ENCODE peak calls at places on chromosome 7, in four cellular contexts. T is H54, Y is GM12891, E is upper lobe of left lung. O is an unnamed sample.

GRCh38 chr7:3673524-3673923 is 372.5 kb downstream of the SDK1 start:
- DNase-seq in T (peak), Y (no peak), E (peak), O (no peak)

GRCh38 chr7:23422904-23423303 is 47.4 kb downstream of the IGF2BP3 start:
- DNase-seq in T (no peak), Y (no peak), E (no peak), O (no peak)

GRCh38 chr7:157016352-157017041 is 6.0 kb upstream of the MNX1 start:
- DNase-seq in T (no peak), Y (no peak), E (no peak), O (no peak)

GRCh38 chr7:116968626-116969025 is 15.3 kb downstream of the ST7 start:
- DNase-seq in T (no peak), Y (no peak), E (no peak), O (no peak)

GRCh38 chr7:129495987-129496386 is 6.3 kb upstream of the SMKR1 start:
- DNase-seq in T (no peak), Y (no peak), E (no peak), O (no peak)

GRCh38 chr7:94344826-94345225 is 49.9 kb upstream of the COL1A2 start:
- DNase-seq in T (no peak), Y (no peak), E (no peak), O (no peak)

GRCh38 chr7:134602921-134603394 is 43.7 kb upstream of the BPGM start:
- DNase-seq in T (no peak), Y (no peak), E (peak), O (no peak)

GRCh38 chr7:19713676-19714075 is 4.8 kb upstream of the POLR1F start:
- DNase-seq in T (no peak), Y (no peak), E (no peak), O (no peak)

GRCh38 chr7:67251986-67252558 is 255.4 kb downstream of the TYW1 start:
- DNase-seq in T (no peak), Y (no peak), E (no peak), O (no peak)

GRCh38 chr7:143914938-143915337 is 13.0 kb upstream of the TCAF1 start:
- DNase-seq in T (no peak), Y (no peak), E (no peak), O (no peak)

GRCh38 chr7:114086906-114087651 is 168.3 kb upstream of the PPP1R3A start:
- DNase-seq in T (no peak), Y (no peak), E (peak), O (no peak)

GRCh38 chr7:151520419-151521229 is 929 bp upstream of the RHEB start:
- DNase-seq in T (peak), Y (no peak), E (peak), O (no peak)

GRCh38 chr7:123440202-123440601 is 94.2 kb downstream of the IQUB start:
- DNase-seq in T (no peak), Y (no peak), E (no peak), O (no peak)

GRCh38 chr7:50627824-50628361 is 62.7 kb upstream of the DDC start:
- DNase-seq in T (no peak), Y (no peak), E (no peak), O (no peak)

GRCh38 chr7:149310113-149310836 is 48.3 kb downstream of the ZNF783 start:
- DNase-seq in T (peak), Y (peak), E (no peak), O (no peak)

GRCh38 chr7:74365320-74366022 is 76.3 kb downstream of the CLIP2 start:
- DNase-seq in T (peak), Y (no peak), E (peak), O (no peak)

GRCh38 chr7:141349804-141350203 is 201.4 kb upstream of the AGK start:
- DNase-seq in T (no peak), Y (no peak), E (no peak), O (no peak)

GRCh38 chr7:420142-421055 is 99.2 kb downstream of the PDGFA start:
- DNase-seq in T (no peak), Y (no peak), E (no peak), O (no peak)

GRCh38 chr7:154726368-154726767 is 276.6 kb downstream of the PAXIP1 start:
- DNase-seq in T (no peak), Y (no peak), E (no peak), O (no peak)

GRCh38 chr7:36487756-36488336 is 98.2 kb downstream of the ANLN start:
- DNase-seq in T (peak), Y (peak), E (no peak), O (no peak)

GRCh38 chr7:23945472-23945871 is 235.5 kb downstream of the STK31 start:
- DNase-seq in T (no peak), Y (no peak), E (no peak), O (no peak)

GRCh38 chr7:72234086-72234485 is 178.1 kb downstream of the CALN1 start:
- DNase-seq in T (no peak), Y (no peak), E (no peak), O (no peak)

GRCh38 chr7:10592604-10593003 is 381.1 kb upstream of the PHF14 start:
- DNase-seq in T (no peak), Y (no peak), E (no peak), O (no peak)

GRCh38 chr7:29684787-29685650 is 121.3 kb upstream of the WIPF3 start:
- DNase-seq in T (peak), Y (peak), E (peak), O (peak)
- TF ChIP-seq POLR2A in T (peak), Y (no peak), E (peak), O (no peak)

GRCh38 chr7:2558620-2559282 is at the start of gene IQCE:
- DNase-seq in T (peak), Y (peak), E (peak), O (peak)
- TF ChIP-seq POLR2A in T (peak), Y (no peak), E (peak), O (no peak)

GRCh38 chr7:105389090-105389650 is 449 bp upstream of the SRPK2 start:
- DNase-seq in T (peak), Y (no peak), E (peak), O (no peak)

GRCh38 chr7:105389889-105390288 is 1.2 kb upstream of the SRPK2 start:
- DNase-seq in T (no peak), Y (no peak), E (no peak), O (no peak)

GRCh38 chr7:105388373-105389089 is at the start of gene SRPK2:
- DNase-seq in T (peak), Y (peak), E (peak), O (peak)

GRCh38 chr7:105391429-105391828 is 2.7 kb upstream of the SRPK2 start:
- DNase-seq in T (no peak), Y (no peak), E (no peak), O (no peak)

GRCh38 chr7:105387621-105388372 is 924 bp downstream of the SRPK2 start:
- DNase-seq in T (peak), Y (peak), E (peak), O (peak)
- TF ChIP-seq POLR2A in T (no peak), Y (no peak), E (peak), O (no peak)

DNA sequence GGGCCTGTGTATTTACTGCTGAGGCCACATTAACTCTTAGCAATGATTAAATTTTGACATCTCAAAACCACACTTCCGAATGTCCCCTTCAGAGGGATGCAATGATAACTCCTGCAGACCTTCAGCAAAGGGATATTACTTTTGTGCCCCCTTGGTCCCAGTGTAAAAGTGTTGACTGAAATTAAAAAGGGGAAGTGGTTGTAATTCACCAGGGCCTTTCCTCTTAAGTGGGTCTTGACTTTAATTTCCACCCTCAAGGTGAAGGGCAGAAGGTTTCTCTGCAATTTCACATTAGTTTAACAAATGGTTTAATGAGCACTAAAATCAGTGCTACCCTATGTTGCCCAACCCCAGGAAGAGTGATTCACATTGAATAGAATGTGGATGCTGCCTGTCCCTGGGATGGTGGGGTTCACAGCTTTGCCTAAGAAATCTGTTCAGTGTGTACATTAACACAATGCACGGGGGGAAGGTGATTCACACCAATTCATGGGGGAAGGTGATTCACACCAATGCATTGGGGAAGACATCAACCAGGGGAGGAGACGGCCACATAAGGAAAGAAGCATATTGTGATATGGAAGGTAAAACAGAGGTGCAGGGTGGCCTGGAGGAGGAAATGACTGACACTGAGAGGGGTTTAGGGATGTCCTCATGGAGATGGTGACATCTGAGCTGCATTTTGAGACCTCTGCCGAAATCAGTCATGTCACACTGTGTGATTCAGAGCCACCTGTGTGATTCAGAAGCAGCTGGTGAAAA is 19.4 kb upstream of the TNS3 start:
- DNase-seq in T (peak), Y (no peak), E (no peak), O (no peak)
- TF ChIP-seq POLR2A in T (no peak), Y (no peak), E (no peak), O (no peak)

DNA sequence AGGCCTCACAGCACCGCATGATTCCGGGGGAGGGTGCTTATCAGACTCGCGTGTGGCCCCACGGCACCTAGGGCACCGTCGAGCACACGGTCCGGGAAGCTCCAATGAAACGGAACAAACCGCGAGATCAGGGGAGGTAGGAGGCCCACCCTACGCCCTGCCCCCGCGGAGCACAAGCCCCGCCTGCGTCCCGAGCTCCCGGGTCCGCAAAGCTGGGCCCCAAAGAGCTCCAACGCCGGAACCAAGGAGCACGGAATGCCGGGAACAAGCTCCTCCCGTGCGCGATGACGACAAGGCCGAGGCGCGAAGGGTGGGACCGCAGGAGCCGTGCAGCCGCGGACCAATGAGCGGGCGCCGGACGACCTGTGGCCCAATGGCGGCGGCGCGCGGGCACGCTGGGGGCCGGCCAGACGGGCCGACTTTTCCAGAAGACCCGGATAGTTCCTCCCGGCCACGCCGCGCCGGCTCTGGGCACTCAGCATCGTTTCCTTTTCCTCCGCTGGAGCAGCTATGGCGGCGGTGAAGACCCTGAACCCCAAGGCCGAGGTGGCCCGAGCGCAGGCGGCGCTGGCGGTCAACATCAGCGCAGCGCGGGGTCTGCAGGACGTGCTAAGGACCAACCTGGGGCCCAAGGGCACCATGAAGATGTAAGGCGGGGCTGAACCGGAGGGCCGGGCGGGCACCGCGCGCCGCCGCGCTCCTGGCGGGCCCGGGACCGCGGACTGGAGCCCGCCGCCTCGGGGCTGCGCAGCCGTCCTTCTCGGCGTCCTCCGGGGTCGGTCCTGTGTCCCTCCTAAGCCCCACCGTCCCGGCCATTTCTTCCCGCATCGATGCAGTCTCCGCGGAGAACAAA is at the start of the genes CCT6A and PSPH:
- DNase-seq in T (peak), Y (peak), E (peak), O (peak)
- TF ChIP-seq POLR2A in T (peak), Y (peak), E (peak), O (peak)

GRCh38 chr7:97002555-97003261 is 2.6 kb upstream of the DLX6 start:
- DNase-seq in T (no peak), Y (no peak), E (no peak), O (no peak)

GRCh38 chr7:97003262-97004236 is 1.8 kb upstream of the DLX6 start:
- DNase-seq in T (no peak), Y (no peak), E (no peak), O (no peak)

GRCh38 chr7:96998765-96999164 is 6.6 kb upstream of the DLX6 start:
- DNase-seq in T (no peak), Y (no peak), E (no peak), O (no peak)

GRCh38 chr7:97001656-97002554 is 3.4 kb upstream of the DLX6 start:
- DNase-seq in T (no peak), Y (no peak), E (no peak), O (no peak)

GRCh38 chr7:97001221-97001620 is 4.1 kb upstream of the DLX6 start:
- DNase-seq in T (no peak), Y (no peak), E (no peak), O (no peak)
- TF ChIP-seq POLR2A in T (no peak), Y (no peak), E (no peak), O (no peak)

GRCh38 chr7:95589031-95589430 is 7.3 kb downstream of the PDK4 start:
- DNase-seq in T (no peak), Y (no peak), E (no peak), O (no peak)

GRCh38 chr7:95589766-95590165 is 6.5 kb downstream of the PDK4 start:
- DNase-seq in T (no peak), Y (no peak), E (no peak), O (no peak)

GRCh38 chr7:95584752-95585425 is 11.4 kb downstream of the PDK4 start:
- DNase-seq in T (no peak), Y (no peak), E (no peak), O (no peak)

GRCh38 chr7:95585426-95585789 is 10.9 kb downstream of the PDK4 start:
- DNase-seq in T (no peak), Y (no peak), E (no peak), O (no peak)

GRCh38 chr7:95586951-95587301 is 9.4 kb downstream of the PDK4 start:
- DNase-seq in T (no peak), Y (no peak), E (no peak), O (no peak)
- TF ChIP-seq POLR2A in T (no peak), Y (no peak), E (no peak), O (no peak)

GRCh38 chr7:100957832-100958421 is 8.6 kb downstream of the MUC3A start:
- DNase-seq in T (no peak), Y (no peak), E (no peak), O (no peak)
- TF ChIP-seq POLR2A in T (no peak), Y (no peak), E (no peak), O (no peak)

O was measured in GM12892.